ENCODE peak calls at places on chromosomes 12 and 14, in nine cellular contexts. One of them, this sample, is unnamed.

GRCh38 chr14:87952307-87953094 is 40.5 kb downstream of the GALC start:
- DNase-seq in lung: no peak
- DNase-seq in naive thymus-derived CD4-positive, alpha-beta T cell: peak; percentile 12
- DNase-seq in cardiac muscle cell: no peak
- DNase-seq in right cardiac atrium: no peak
- DNase-seq in CD8-positive, alpha-beta T cell: no peak
- DNase-seq in CD8-positive, alpha-beta memory T cell: no peak
- DNase-seq in uterus: no peak
- DNase-seq in psoas muscle: no peak
- DNase-seq in this sample: no peak

GRCh38 chr12:21894792-21895392 is 46.3 kb downstream of the ABCC9 start:
- DNase-seq in psoas muscle: no peak
- DNase-seq in CD8-positive, alpha-beta T cell: no peak
- DNase-seq in cardiac muscle cell: no peak
- DNase-seq in uterus: no peak
- DNase-seq in naive thymus-derived CD4-positive, alpha-beta T cell: no peak
- DNase-seq in lung: no peak
- DNase-seq in CD8-positive, alpha-beta memory T cell: no peak
- DNase-seq in right cardiac atrium: no peak
- DNase-seq in this sample: no peak

GRCh38 chr12:121905746-121906145 is 12.6 kb upstream of the CFAP251 start:
- DNase-seq in psoas muscle: no peak
- DNase-seq in cardiac muscle cell: no peak
- DNase-seq in CD8-positive, alpha-beta T cell: no peak
- DNase-seq in lung: no peak
- DNase-seq in naive thymus-derived CD4-positive, alpha-beta T cell: no peak
- DNase-seq in uterus: no peak
- DNase-seq in right cardiac atrium: no peak
- DNase-seq in CD8-positive, alpha-beta memory T cell: no peak
- DNase-seq in this sample: no peak

GRCh38 chr12:101243616-101244015 is 33.6 kb upstream of the SLC5A8 start:
- DNase-seq in CD8-positive, alpha-beta T cell: no peak
- DNase-seq in right cardiac atrium: no peak
- DNase-seq in naive thymus-derived CD4-positive, alpha-beta T cell: no peak
- DNase-seq in cardiac muscle cell: no peak
- DNase-seq in lung: no peak
- DNase-seq in CD8-positive, alpha-beta memory T cell: no peak
- DNase-seq in uterus: no peak
- DNase-seq in psoas muscle: no peak
- DNase-seq in this sample: no peak

GRCh38 chr12:80187660-80188090 is 88.3 kb downstream of the OTOGL start:
- DNase-seq in lung: no peak
- DNase-seq in cardiac muscle cell: peak; percentile 59
- DNase-seq in naive thymus-derived CD4-positive, alpha-beta T cell: no peak
- DNase-seq in psoas muscle: no peak
- DNase-seq in uterus: peak; percentile 39
- DNase-seq in CD8-positive, alpha-beta memory T cell: no peak
- DNase-seq in CD8-positive, alpha-beta T cell: no peak
- DNase-seq in right cardiac atrium: peak; percentile 73
- DNase-seq in this sample: no peak

GRCh38 chr12:24791622-24792021 is 157.3 kb downstream of the BCAT1 start:
- DNase-seq in CD8-positive, alpha-beta T cell: no peak
- DNase-seq in CD8-positive, alpha-beta memory T cell: no peak
- DNase-seq in naive thymus-derived CD4-positive, alpha-beta T cell: no peak
- DNase-seq in right cardiac atrium: no peak
- DNase-seq in psoas muscle: no peak
- DNase-seq in uterus: no peak
- DNase-seq in lung: no peak
- DNase-seq in cardiac muscle cell: no peak
- DNase-seq in this sample: no peak

GRCh38 chr12:121365416-121366062 is 13.3 kb upstream of the ANAPC5 start:
- DNase-seq in right cardiac atrium: no peak
- DNase-seq in CD8-positive, alpha-beta T cell: no peak
- DNase-seq in psoas muscle: no peak
- DNase-seq in naive thymus-derived CD4-positive, alpha-beta T cell: no peak
- DNase-seq in cardiac muscle cell: no peak
- DNase-seq in lung: no peak
- DNase-seq in uterus: no peak
- DNase-seq in CD8-positive, alpha-beta memory T cell: no peak
- DNase-seq in this sample: no peak

GRCh38 chr12:81125691-81126090 is 47.8 kb downstream of the ACSS3 start:
- DNase-seq in naive thymus-derived CD4-positive, alpha-beta T cell: no peak
- DNase-seq in CD8-positive, alpha-beta T cell: no peak
- DNase-seq in uterus: no peak
- DNase-seq in CD8-positive, alpha-beta memory T cell: no peak
- DNase-seq in cardiac muscle cell: no peak
- DNase-seq in lung: no peak
- DNase-seq in right cardiac atrium: no peak
- DNase-seq in psoas muscle: no peak
- DNase-seq in this sample: no peak

GRCh38 chr14:85437143-85437542 is 92.8 kb upstream of the FLRT2 start:
- DNase-seq in right cardiac atrium: no peak
- DNase-seq in psoas muscle: no peak
- DNase-seq in CD8-positive, alpha-beta T cell: no peak
- DNase-seq in cardiac muscle cell: no peak
- DNase-seq in lung: no peak
- DNase-seq in naive thymus-derived CD4-positive, alpha-beta T cell: no peak
- DNase-seq in uterus: no peak
- DNase-seq in CD8-positive, alpha-beta memory T cell: no peak
- DNase-seq in this sample: no peak

GRCh38 chr12:23222801-23223200 is 597.8 kb downstream of the ETNK1 start:
- DNase-seq in CD8-positive, alpha-beta T cell: no peak
- DNase-seq in naive thymus-derived CD4-positive, alpha-beta T cell: no peak
- DNase-seq in cardiac muscle cell: no peak
- DNase-seq in CD8-positive, alpha-beta memory T cell: no peak
- DNase-seq in right cardiac atrium: no peak
- DNase-seq in psoas muscle: no peak
- DNase-seq in lung: no peak
- DNase-seq in uterus: no peak
- DNase-seq in this sample: no peak

GRCh38 chr12:94732367-94732990 is 82.1 kb upstream of the TMCC3 start:
- DNase-seq in uterus: no peak
- DNase-seq in naive thymus-derived CD4-positive, alpha-beta T cell: no peak
- DNase-seq in CD8-positive, alpha-beta memory T cell: no peak
- DNase-seq in lung: no peak
- DNase-seq in right cardiac atrium: no peak
- DNase-seq in CD8-positive, alpha-beta T cell: no peak
- DNase-seq in psoas muscle: no peak
- DNase-seq in cardiac muscle cell: no peak
- DNase-seq in this sample: no peak

GRCh38 chr12:58728397-58728796 is 191.9 kb downstream of the LRIG3 start:
- DNase-seq in cardiac muscle cell: no peak
- DNase-seq in uterus: no peak
- DNase-seq in CD8-positive, alpha-beta T cell: no peak
- DNase-seq in naive thymus-derived CD4-positive, alpha-beta T cell: no peak
- DNase-seq in right cardiac atrium: no peak
- DNase-seq in CD8-positive, alpha-beta memory T cell: no peak
- DNase-seq in psoas muscle: no peak
- DNase-seq in lung: no peak
- DNase-seq in this sample: no peak

GRCh38 chr12:132428872-132429121 is 61.2 kb upstream of the FBRSL1 start:
- DNase-seq in CD8-positive, alpha-beta T cell: no peak
- DNase-seq in right cardiac atrium: no peak
- DNase-seq in lung: no peak
- DNase-seq in psoas muscle: no peak
- DNase-seq in CD8-positive, alpha-beta memory T cell: no peak
- DNase-seq in naive thymus-derived CD4-positive, alpha-beta T cell: no peak
- DNase-seq in cardiac muscle cell: no peak
- DNase-seq in uterus: no peak
- DNase-seq in this sample: no peak

GRCh38 chr12:79016181-79016580 is 151.6 kb downstream of the SYT1 start:
- DNase-seq in right cardiac atrium: no peak
- DNase-seq in cardiac muscle cell: no peak
- DNase-seq in CD8-positive, alpha-beta memory T cell: no peak
- DNase-seq in naive thymus-derived CD4-positive, alpha-beta T cell: no peak
- DNase-seq in lung: no peak
- DNase-seq in CD8-positive, alpha-beta T cell: no peak
- DNase-seq in psoas muscle: no peak
- DNase-seq in uterus: no peak
- DNase-seq in this sample: no peak

GRCh38 chr14:68463299-68463698 is 329.6 kb downstream of the ZFP36L1 start:
- DNase-seq in uterus: no peak
- DNase-seq in CD8-positive, alpha-beta memory T cell: no peak
- DNase-seq in cardiac muscle cell: no peak
- DNase-seq in CD8-positive, alpha-beta T cell: no peak
- DNase-seq in psoas muscle: no peak
- DNase-seq in naive thymus-derived CD4-positive, alpha-beta T cell: no peak
- DNase-seq in right cardiac atrium: no peak
- DNase-seq in lung: no peak
- DNase-seq in this sample: no peak

GRCh38 chr14:68464716-68465115 is 328.2 kb downstream of the ZFP36L1 start:
- DNase-seq in CD8-positive, alpha-beta T cell: no peak
- DNase-seq in right cardiac atrium: no peak
- DNase-seq in cardiac muscle cell: no peak
- DNase-seq in uterus: no peak
- DNase-seq in psoas muscle: no peak
- DNase-seq in CD8-positive, alpha-beta memory T cell: no peak
- DNase-seq in lung: no peak
- DNase-seq in naive thymus-derived CD4-positive, alpha-beta T cell: no peak
- DNase-seq in this sample: no peak

GRCh38 chr14:68461086-68461485 is 331.8 kb downstream of the ZFP36L1 start:
- DNase-seq in psoas muscle: no peak
- DNase-seq in naive thymus-derived CD4-positive, alpha-beta T cell: no peak
- DNase-seq in lung: no peak
- DNase-seq in cardiac muscle cell: no peak
- DNase-seq in CD8-positive, alpha-beta memory T cell: no peak
- DNase-seq in uterus: no peak
- DNase-seq in right cardiac atrium: no peak
- DNase-seq in CD8-positive, alpha-beta T cell: no peak
- DNase-seq in this sample: no peak

GRCh38 chr14:68462683-68463082 is 330.2 kb downstream of the ZFP36L1 start:
- DNase-seq in lung: no peak
- DNase-seq in psoas muscle: no peak
- DNase-seq in naive thymus-derived CD4-positive, alpha-beta T cell: no peak
- DNase-seq in CD8-positive, alpha-beta memory T cell: no peak
- DNase-seq in right cardiac atrium: no peak
- DNase-seq in uterus: no peak
- DNase-seq in CD8-positive, alpha-beta T cell: no peak
- DNase-seq in cardiac muscle cell: no peak
- DNase-seq in this sample: no peak

GRCh38 chr14:68463705-68464104 is 329.2 kb downstream of the ZFP36L1 start:
- DNase-seq in CD8-positive, alpha-beta memory T cell: no peak
- DNase-seq in CD8-positive, alpha-beta T cell: no peak
- DNase-seq in cardiac muscle cell: no peak
- DNase-seq in right cardiac atrium: no peak
- DNase-seq in lung: no peak
- DNase-seq in psoas muscle: no peak
- DNase-seq in uterus: no peak
- DNase-seq in naive thymus-derived CD4-positive, alpha-beta T cell: no peak
- DNase-seq in this sample: no peak
- H3K27ac ChIP-seq in CD8-positive, alpha-beta memory T cell: no peak overlapping the region
- H3K27ac ChIP-seq in CD8-positive, alpha-beta T cell: no peak overlapping the region
- H3K27ac ChIP-seq in cardiac muscle cell: no peak overlapping the region
- H3K27ac ChIP-seq in right cardiac atrium: no peak overlapping the region
- H3K27ac ChIP-seq in lung: no peak overlapping the region
- H3K27ac ChIP-seq in psoas muscle: no peak overlapping the region
- H3K27ac ChIP-seq in uterus: peak overlapping the region; percentile 9
- H3K27ac ChIP-seq in naive thymus-derived CD4-positive, alpha-beta T cell: no peak overlapping the region
- H3K27ac ChIP-seq in this sample: no peak overlapping the region

GRCh38 chr14:51441001-51441400 is 201.0 kb downstream of the TMX1 start:
- DNase-seq in CD8-positive, alpha-beta T cell: no peak
- DNase-seq in lung: no peak
- DNase-seq in naive thymus-derived CD4-positive, alpha-beta T cell: no peak
- DNase-seq in right cardiac atrium: no peak
- DNase-seq in uterus: no peak
- DNase-seq in psoas muscle: no peak
- DNase-seq in CD8-positive, alpha-beta memory T cell: no peak
- DNase-seq in cardiac muscle cell: no peak
- DNase-seq in this sample: peak; percentile 72
- H3K27ac ChIP-seq in CD8-positive, alpha-beta T cell: no peak overlapping the region
- H3K27ac ChIP-seq in lung: no peak overlapping the region
- H3K27ac ChIP-seq in naive thymus-derived CD4-positive, alpha-beta T cell: no peak overlapping the region
- H3K27ac ChIP-seq in right cardiac atrium: no peak overlapping the region
- H3K27ac ChIP-seq in uterus: no peak overlapping the region
- H3K27ac ChIP-seq in psoas muscle: no peak overlapping the region
- H3K27ac ChIP-seq in CD8-positive, alpha-beta memory T cell: no peak overlapping the region
- H3K27ac ChIP-seq in cardiac muscle cell: no peak overlapping the region
- H3K27ac ChIP-seq in this sample: no peak overlapping the region

GRCh38 chr12:51819851-51820720 is 28.4 kb downstream of the FIGNL2 start:
- DNase-seq in right cardiac atrium: peak; percentile 80
- DNase-seq in lung: no peak
- DNase-seq in CD8-positive, alpha-beta memory T cell: no peak
- DNase-seq in CD8-positive, alpha-beta T cell: no peak
- DNase-seq in naive thymus-derived CD4-positive, alpha-beta T cell: no peak
- DNase-seq in psoas muscle: peak; percentile 16
- DNase-seq in cardiac muscle cell: no peak
- DNase-seq in uterus: peak; percentile 26
- DNase-seq in this sample: no peak
- H3K27ac ChIP-seq in right cardiac atrium: no peak overlapping the region
- H3K27ac ChIP-seq in lung: peak overlapping the region; percentile 9
- H3K27ac ChIP-seq in CD8-positive, alpha-beta memory T cell: peak overlapping the region; percentile 61
- H3K27ac ChIP-seq in CD8-positive, alpha-beta T cell: peak overlapping the region; percentile 46
- H3K27ac ChIP-seq in naive thymus-derived CD4-positive, alpha-beta T cell: peak overlapping the region; percentile 65
- H3K27ac ChIP-seq in psoas muscle: no peak overlapping the region
- H3K27ac ChIP-seq in cardiac muscle cell: no peak overlapping the region
- H3K27ac ChIP-seq in uterus: peak overlapping the region; percentile 49
- H3K27ac ChIP-seq in this sample: peak overlapping the region; percentile 33

GRCh38 chr14:92565040-92565717 is 51.6 kb downstream of the RIN3 start:
- DNase-seq in CD8-positive, alpha-beta memory T cell: no peak
- DNase-seq in right cardiac atrium: no peak
- DNase-seq in naive thymus-derived CD4-positive, alpha-beta T cell: no peak
- DNase-seq in psoas muscle: no peak
- DNase-seq in cardiac muscle cell: no peak
- DNase-seq in lung: no peak
- DNase-seq in uterus: no peak
- DNase-seq in CD8-positive, alpha-beta T cell: no peak
- DNase-seq in this sample: no peak

GRCh38 chr14:92564361-92565039 is 50.9 kb downstream of the RIN3 start:
- DNase-seq in CD8-positive, alpha-beta T cell: no peak
- DNase-seq in naive thymus-derived CD4-positive, alpha-beta T cell: no peak
- DNase-seq in psoas muscle: peak; percentile 56
- DNase-seq in CD8-positive, alpha-beta memory T cell: no peak
- DNase-seq in uterus: no peak
- DNase-seq in cardiac muscle cell: no peak
- DNase-seq in lung: no peak
- DNase-seq in right cardiac atrium: peak; percentile 70
- DNase-seq in this sample: no peak

GRCh38 chr14:92565718-92566115 is 52.1 kb downstream of the RIN3 start:
- DNase-seq in right cardiac atrium: no peak
- DNase-seq in CD8-positive, alpha-beta memory T cell: no peak
- DNase-seq in CD8-positive, alpha-beta T cell: no peak
- DNase-seq in lung: no peak
- DNase-seq in psoas muscle: no peak
- DNase-seq in uterus: no peak
- DNase-seq in naive thymus-derived CD4-positive, alpha-beta T cell: no peak
- DNase-seq in cardiac muscle cell: no peak
- DNase-seq in this sample: no peak

GRCh38 chr14:92561906-92562489 is 48.4 kb downstream of the RIN3 start:
- DNase-seq in right cardiac atrium: no peak
- DNase-seq in lung: no peak
- DNase-seq in psoas muscle: no peak
- DNase-seq in CD8-positive, alpha-beta memory T cell: no peak
- DNase-seq in cardiac muscle cell: no peak
- DNase-seq in naive thymus-derived CD4-positive, alpha-beta T cell: no peak
- DNase-seq in uterus: no peak
- DNase-seq in CD8-positive, alpha-beta T cell: no peak
- DNase-seq in this sample: no peak

DNA sequence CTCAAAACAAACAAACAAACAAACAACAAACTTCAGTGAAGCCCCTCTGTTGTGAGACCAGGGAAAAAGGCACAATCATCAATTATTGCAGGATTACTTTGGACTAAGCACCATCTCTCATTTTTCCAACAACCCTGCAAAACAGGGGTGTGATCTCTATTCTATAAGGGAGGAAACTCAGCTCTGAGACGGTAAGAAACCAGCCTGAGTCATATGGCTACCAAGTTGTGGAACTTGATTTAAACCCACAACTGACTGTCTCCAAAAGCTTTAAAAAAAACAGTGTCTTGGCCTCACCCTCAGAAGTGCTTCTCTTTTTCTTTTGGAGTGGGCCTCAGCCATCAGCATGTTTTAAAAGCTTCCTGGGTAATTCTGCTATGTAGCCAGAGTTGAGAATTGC is 49.8 kb downstream of the RIN3 start:
- DNase-seq in lung: no peak
- DNase-seq in naive thymus-derived CD4-positive, alpha-beta T cell: no peak
- DNase-seq in cardiac muscle cell: no peak
- DNase-seq in right cardiac atrium: no peak
- DNase-seq in psoas muscle: no peak
- DNase-seq in CD8-positive, alpha-beta memory T cell: no peak
- DNase-seq in CD8-positive, alpha-beta T cell: no peak
- DNase-seq in uterus: no peak
- DNase-seq in this sample: no peak
- H3K27ac ChIP-seq in lung: no peak overlapping the region
- H3K27ac ChIP-seq in naive thymus-derived CD4-positive, alpha-beta T cell: no peak overlapping the region
- H3K27ac ChIP-seq in cardiac muscle cell: no peak overlapping the region
- H3K27ac ChIP-seq in right cardiac atrium: no peak overlapping the region
- H3K27ac ChIP-seq in psoas muscle: no peak overlapping the region
- H3K27ac ChIP-seq in CD8-positive, alpha-beta memory T cell: no peak overlapping the region
- H3K27ac ChIP-seq in CD8-positive, alpha-beta T cell: no peak overlapping the region
- H3K27ac ChIP-seq in uterus: no peak overlapping the region
- H3K27ac ChIP-seq in this sample: no peak overlapping the region

This sample was measured in esophagus muscularis mucosa.